ENCODE peak calls at places on chromosome 20, in five cellular contexts. One of them, this sample, is unnamed. For H3K27me3, the result is how much of the 10 kb centered on the place peaks cover.

GRCh38 chr20:63536997-63537524 is at the start of gene PTK6:
- DNase-seq in stomach: peak
- DNase-seq in tibial nerve: no peak
- DNase-seq in tibial artery: no peak
- DNase-seq in CD8-positive, alpha-beta T cell: no peak
- DNase-seq in this sample: no peak

GRCh38 chr20:61316351-61316750 is 64.3 kb downstream of the CDH4 start:
- DNase-seq in stomach: no peak
- DNase-seq in CD8-positive, alpha-beta T cell: no peak
- DNase-seq in tibial nerve: no peak
- DNase-seq in tibial artery: no peak
- DNase-seq in this sample: no peak

GRCh38 chr20:29410805-29411457 is 1846.5 kb upstream of the DEFB115 start:
- DNase-seq in CD8-positive, alpha-beta T cell: no peak
- DNase-seq in tibial artery: no peak
- DNase-seq in tibial nerve: no peak
- DNase-seq in stomach: no peak
- DNase-seq in this sample: no peak

GRCh38 chr20:17622086-17622850 is 52.4 kb downstream of the DSTN start:
- DNase-seq in CD8-positive, alpha-beta T cell: no peak
- DNase-seq in tibial nerve: peak
- DNase-seq in tibial artery: peak
- DNase-seq in stomach: peak
- DNase-seq in this sample: no peak

GRCh38 chr20:44585042-44585968 is 2.9 kb downstream of the PKIG start:
- DNase-seq in tibial artery: no peak
- DNase-seq in stomach: no peak
- DNase-seq in CD8-positive, alpha-beta T cell: no peak
- DNase-seq in tibial nerve: no peak
- DNase-seq in this sample: no peak

GRCh38 chr20:57724610-57725405 is 15.0 kb upstream of the PMEPA1 start:
- DNase-seq in tibial nerve: no peak
- DNase-seq in stomach: no peak
- DNase-seq in CD8-positive, alpha-beta T cell: no peak
- DNase-seq in tibial artery: no peak
- DNase-seq in this sample: no peak

GRCh38 chr20:51470907-51471411 is 71.6 kb downstream of the NFATC2 start:
- DNase-seq in tibial nerve: no peak
- DNase-seq in CD8-positive, alpha-beta T cell: no peak
- DNase-seq in tibial artery: no peak
- DNase-seq in stomach: no peak
- DNase-seq in this sample: no peak

GRCh38 chr20:35886537-35886936 is 67.8 kb downstream of the SCAND1 start:
- DNase-seq in stomach: no peak
- DNase-seq in tibial nerve: no peak
- DNase-seq in tibial artery: no peak
- DNase-seq in CD8-positive, alpha-beta T cell: no peak
- DNase-seq in this sample: peak

GRCh38 chr20:37944456-37944981 is 41.6 kb downstream of the VSTM2L start:
- DNase-seq in CD8-positive, alpha-beta T cell: no peak
- DNase-seq in tibial nerve: no peak
- DNase-seq in tibial artery: peak
- DNase-seq in stomach: peak
- DNase-seq in this sample: no peak

GRCh38 chr20:48889155-48889790 is 32.2 kb upstream of the ARFGEF2 start:
- DNase-seq in tibial artery: no peak
- DNase-seq in CD8-positive, alpha-beta T cell: no peak
- DNase-seq in stomach: no peak
- DNase-seq in tibial nerve: no peak
- DNase-seq in this sample: no peak

GRCh38 chr20:57066126-57066900 is 200.1 kb downstream of the BMP7 start:
- DNase-seq in stomach: no peak
- DNase-seq in tibial artery: peak
- DNase-seq in tibial nerve: no peak
- DNase-seq in CD8-positive, alpha-beta T cell: no peak
- DNase-seq in this sample: no peak

GRCh38 chr20:53847843-53848185 is 222.6 kb downstream of the BCAS1 start:
- DNase-seq in tibial nerve: no peak
- DNase-seq in CD8-positive, alpha-beta T cell: no peak
- DNase-seq in tibial artery: no peak
- DNase-seq in stomach: no peak
- DNase-seq in this sample: no peak

GRCh38 chr20:50245561-50246366 is 55.1 kb downstream of the CEBPB start:
- DNase-seq in stomach: no peak
- DNase-seq in tibial artery: no peak
- DNase-seq in CD8-positive, alpha-beta T cell: no peak
- DNase-seq in tibial nerve: no peak
- DNase-seq in this sample: no peak

GRCh38 chr20:6074145-6074561 is 20.3 kb upstream of the LRRN4 start:
- DNase-seq in CD8-positive, alpha-beta T cell: no peak
- DNase-seq in tibial artery: no peak
- DNase-seq in stomach: peak
- DNase-seq in tibial nerve: no peak
- DNase-seq in this sample: no peak

GRCh38 chr20:6583134-6583738 is 184.2 kb upstream of the BMP2 start:
- DNase-seq in tibial nerve: no peak
- DNase-seq in CD8-positive, alpha-beta T cell: no peak
- DNase-seq in tibial artery: no peak
- DNase-seq in stomach: peak
- DNase-seq in this sample: peak

GRCh38 chr20:38874460-38875169 is 51.6 kb upstream of the FAM83D start:
- DNase-seq in tibial nerve: no peak
- DNase-seq in stomach: no peak
- DNase-seq in CD8-positive, alpha-beta T cell: no peak
- DNase-seq in tibial artery: peak
- DNase-seq in this sample: no peak

GRCh38 chr20:63617092-63617875 is 9.6 kb downstream of the GMEB2 start:
- DNase-seq in CD8-positive, alpha-beta T cell: no peak
- DNase-seq in stomach: no peak
- DNase-seq in tibial artery: no peak
- DNase-seq in tibial nerve: no peak
- DNase-seq in this sample: no peak

GRCh38 chr20:11389188-11389587 is 528.5 kb upstream of the BTBD3 start:
- DNase-seq in stomach: no peak
- DNase-seq in tibial artery: no peak
- DNase-seq in tibial nerve: no peak
- DNase-seq in CD8-positive, alpha-beta T cell: no peak
- DNase-seq in this sample: no peak

GRCh38 chr20:46646659-46647380 is 4.4 kb downstream of the SLC13A3 start:
- DNase-seq in stomach: no peak
- DNase-seq in tibial nerve: no peak
- DNase-seq in tibial artery: no peak
- DNase-seq in CD8-positive, alpha-beta T cell: no peak
- DNase-seq in this sample: no peak

GRCh38 chr20:44467289-44467883 is 8.3 kb upstream of the TTPAL start:
- DNase-seq in tibial artery: peak
- DNase-seq in tibial nerve: peak
- DNase-seq in stomach: no peak
- DNase-seq in CD8-positive, alpha-beta T cell: no peak
- DNase-seq in this sample: no peak

GRCh38 chr20:15542655-15543054 is 1030.6 kb downstream of the KIF16B start:
- DNase-seq in tibial nerve: no peak
- DNase-seq in CD8-positive, alpha-beta T cell: no peak
- DNase-seq in stomach: no peak
- DNase-seq in tibial artery: no peak
- DNase-seq in this sample: no peak

GRCh38 chr20:46545077-46545826 is 5.2 kb downstream of the OCSTAMP start:
- DNase-seq in CD8-positive, alpha-beta T cell: no peak
- DNase-seq in tibial nerve: no peak
- DNase-seq in stomach: no peak
- DNase-seq in tibial artery: no peak
- DNase-seq in this sample: no peak

GRCh38 chr20:51318058-51318960 is 224.2 kb downstream of the NFATC2 start:
- DNase-seq in tibial nerve: no peak
- DNase-seq in tibial artery: no peak
- DNase-seq in CD8-positive, alpha-beta T cell: peak
- DNase-seq in stomach: peak
- DNase-seq in this sample: no peak

GRCh38 chr20:29086938-29087337 is 2170.5 kb upstream of the DEFB115 start:
- DNase-seq in CD8-positive, alpha-beta T cell: no peak
- DNase-seq in stomach: no peak
- DNase-seq in tibial nerve: no peak
- DNase-seq in tibial artery: no peak
- DNase-seq in this sample: no peak

GRCh38 chr20:45341939-45342862 is 6.0 kb downstream of the SDC4 start:
- DNase-seq in tibial artery: peak
- DNase-seq in tibial nerve: no peak
- DNase-seq in stomach: peak
- DNase-seq in CD8-positive, alpha-beta T cell: no peak
- DNase-seq in this sample: no peak

GRCh38 chr20:32110173-32110704 is 725 bp downstream of the TM9SF4 start:
- DNase-seq in tibial artery: no peak
- DNase-seq in CD8-positive, alpha-beta T cell: no peak
- DNase-seq in stomach: no peak
- DNase-seq in tibial nerve: no peak
- DNase-seq in this sample: no peak

GRCh38 chr20:35576816-35577215 is 34.9 kb downstream of the ERGIC3 start:
- DNase-seq in tibial artery: peak
- DNase-seq in tibial nerve: no peak
- DNase-seq in CD8-positive, alpha-beta T cell: no peak
- DNase-seq in stomach: no peak
- DNase-seq in this sample: no peak

GRCh38 chr20:7723284-7723683 is 217.0 kb downstream of the HAO1 start:
- DNase-seq in CD8-positive, alpha-beta T cell: no peak
- DNase-seq in tibial artery: no peak
- DNase-seq in stomach: no peak
- DNase-seq in tibial nerve: no peak
- DNase-seq in this sample: no peak

GRCh38 chr20:37294262-37294981 is 5.0 kb downstream of the MANBAL start:
- DNase-seq in tibial nerve: no peak
- DNase-seq in CD8-positive, alpha-beta T cell: no peak
- DNase-seq in stomach: no peak
- DNase-seq in tibial artery: no peak
- DNase-seq in this sample: no peak

GRCh38 chr20:46995561-46996142 is 101.0 kb downstream of the EYA2 start:
- DNase-seq in tibial artery: no peak
- DNase-seq in CD8-positive, alpha-beta T cell: no peak
- DNase-seq in stomach: no peak
- DNase-seq in tibial nerve: no peak
- DNase-seq in this sample: no peak

GRCh38 chr20:31923388-31924271 is 28.2 kb downstream of the PDRG1 start:
- DNase-seq in CD8-positive, alpha-beta T cell: no peak
- DNase-seq in stomach: no peak
- DNase-seq in tibial artery: peak
- DNase-seq in tibial nerve: no peak
- DNase-seq in this sample: no peak

GRCh38 chr20:58800134-58800650 is 50.5 kb downstream of the GNAS-AS1 start:
- DNase-seq in stomach: no peak
- DNase-seq in tibial artery: no peak
- DNase-seq in CD8-positive, alpha-beta T cell: no peak
- DNase-seq in tibial nerve: no peak
- DNase-seq in this sample: no peak
- H3K4me3 ChIP-seq in stomach: no peak
- H3K4me3 ChIP-seq in tibial artery: no peak
- H3K4me3 ChIP-seq in CD8-positive, alpha-beta T cell: no peak
- H3K4me3 ChIP-seq in tibial nerve: no peak
- H3K4me3 ChIP-seq in this sample: no peak

GRCh38 chr20:22579119-22579427 is 5.3 kb downstream of the FOXA2 start:
- DNase-seq in tibial nerve: no peak
- DNase-seq in stomach: peak
- DNase-seq in CD8-positive, alpha-beta T cell: no peak
- DNase-seq in tibial artery: no peak
- DNase-seq in this sample: no peak
- H3K27me3 ChIP-seq in tibial nerve: under half
- H3K27me3 ChIP-seq in stomach: under half
- H3K27me3 ChIP-seq in CD8-positive, alpha-beta T cell: under half
- H3K27me3 ChIP-seq in tibial artery: half or more
- H3K27me3 ChIP-seq in this sample: half or more

DNA sequence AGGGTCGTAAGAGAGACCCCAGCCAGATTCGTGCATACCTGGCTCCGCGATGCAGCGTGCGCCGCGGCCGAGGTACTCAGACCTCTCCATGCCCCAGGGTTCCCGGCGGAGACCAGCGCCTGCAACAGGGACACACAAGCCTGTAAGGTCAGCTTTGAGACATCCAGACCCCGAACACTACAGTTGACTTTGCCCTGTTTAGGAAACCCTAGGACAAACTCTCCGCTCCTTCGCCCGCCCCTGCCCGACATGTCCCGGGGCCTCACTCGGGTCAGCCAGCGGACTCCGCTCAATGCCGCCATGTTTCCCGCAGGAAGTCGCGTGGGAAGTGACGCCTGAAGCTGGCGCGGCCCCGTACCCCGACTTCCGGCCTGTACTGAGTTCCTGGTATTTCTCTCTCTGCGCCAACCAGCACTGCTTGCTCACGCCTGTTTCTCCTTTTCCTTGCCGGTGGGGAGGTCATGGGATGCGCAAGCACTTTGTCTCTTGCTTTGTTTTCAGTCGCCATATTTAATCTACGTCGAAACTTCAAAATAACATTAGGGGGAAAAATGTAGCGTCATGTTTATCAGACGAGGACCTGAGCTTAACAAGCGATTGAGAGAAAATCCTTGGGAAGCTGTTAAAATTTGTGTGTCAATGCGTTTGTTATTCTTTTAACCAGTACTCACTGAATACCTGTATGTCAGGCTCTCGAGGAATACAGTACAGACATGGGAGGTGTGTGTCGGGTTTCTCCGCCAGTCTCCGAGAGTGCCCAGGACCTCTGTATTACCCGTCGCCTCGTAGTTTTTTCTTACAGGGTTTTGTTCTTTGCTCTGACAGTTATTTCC is at the start of gene IDH3B:
- DNase-seq in tibial artery: peak
- DNase-seq in stomach: peak
- DNase-seq in tibial nerve: peak
- DNase-seq in CD8-positive, alpha-beta T cell: peak
- DNase-seq in this sample: peak
- TF ChIP-seq CTCF in tibial artery: no peak
- TF ChIP-seq CTCF in stomach: no peak
- TF ChIP-seq CTCF in tibial nerve: no peak
- TF ChIP-seq CTCF in CD8-positive, alpha-beta T cell: no peak
- TF ChIP-seq CTCF in this sample: peak

GRCh38 chr20:62337558-62338293 is 29.4 kb downstream of the LAMA5 start:
- DNase-seq in tibial artery: no peak
- DNase-seq in CD8-positive, alpha-beta T cell: no peak
- DNase-seq in tibial nerve: no peak
- DNase-seq in stomach: no peak
- DNase-seq in this sample: no peak
- H3K4me3 ChIP-seq in tibial artery: no peak
- H3K4me3 ChIP-seq in CD8-positive, alpha-beta T cell: no peak
- H3K4me3 ChIP-seq in tibial nerve: no peak
- H3K4me3 ChIP-seq in stomach: no peak
- H3K4me3 ChIP-seq in this sample: no peak

GRCh38 chr20:4684837-4685413 is 36.8 kb upstream of the PRND start:
- DNase-seq in CD8-positive, alpha-beta T cell: no peak
- DNase-seq in stomach: no peak
- DNase-seq in tibial artery: no peak
- DNase-seq in tibial nerve: no peak
- DNase-seq in this sample: no peak

GRCh38 chr20:4682682-4683081 is 39.0 kb upstream of the PRND start:
- DNase-seq in CD8-positive, alpha-beta T cell: no peak
- DNase-seq in tibial nerve: no peak
- DNase-seq in stomach: no peak
- DNase-seq in tibial artery: no peak
- DNase-seq in this sample: no peak

GRCh38 chr20:4683261-4683660 is 38.4 kb upstream of the PRND start:
- DNase-seq in stomach: no peak
- DNase-seq in tibial artery: no peak
- DNase-seq in CD8-positive, alpha-beta T cell: no peak
- DNase-seq in tibial nerve: no peak
- DNase-seq in this sample: no peak

GRCh38 chr20:4688342-4688741 is 33.4 kb upstream of the PRND start:
- DNase-seq in stomach: no peak
- DNase-seq in tibial nerve: no peak
- DNase-seq in CD8-positive, alpha-beta T cell: no peak
- DNase-seq in tibial artery: no peak
- DNase-seq in this sample: no peak

GRCh38 chr20:4685923-4686221 is 35.8 kb upstream of the PRND start:
- DNase-seq in tibial artery: no peak
- DNase-seq in stomach: no peak
- DNase-seq in CD8-positive, alpha-beta T cell: no peak
- DNase-seq in tibial nerve: no peak
- DNase-seq in this sample: no peak
- H3K27me3 ChIP-seq in tibial artery: under half
- H3K27me3 ChIP-seq in stomach: under half
- H3K27me3 ChIP-seq in CD8-positive, alpha-beta T cell: under half
- H3K27me3 ChIP-seq in tibial nerve: under half
- H3K27me3 ChIP-seq in this sample: under half

This sample was measured in dorsolateral prefrontal cortex.